ENCODE peak calls at places on chromosomes 5 and 9, in nine cellular contexts. One of them, this sample, is unnamed.

GRCh38 chr9:34988218-34989055 is 1.1 kb upstream of the DNAJB5 start:
- DNase-seq in SW 1271: no peak
- DNase-seq in mesothelial cell of epicardium: no peak
- DNase-seq in T-helper 1 cell: peak
- DNase-seq in activated T-cell treated with anti-CD3 and anti-CD28 coated beads for 4 hours: peak
- DNase-seq in mesendoderm: peak
- DNase-seq in activated CD4-positive, alpha-beta T cell treated with anti-CD3 and anti-CD28 coated beads, Interleukin-2, amount 50 U/mL, for 4 hours: peak
- DNase-seq in left lung: peak
- DNase-seq in progenitor cell of endocrine pancreas: no peak
- DNase-seq in this sample: no peak

GRCh38 chr9:35549466-35549865 is 55.6 kb upstream of the TESK1 start:
- DNase-seq in SW 1271: no peak
- DNase-seq in mesothelial cell of epicardium: no peak
- DNase-seq in T-helper 1 cell: no peak
- DNase-seq in activated T-cell treated with anti-CD3 and anti-CD28 coated beads for 4 hours: no peak
- DNase-seq in mesendoderm: no peak
- DNase-seq in activated CD4-positive, alpha-beta T cell treated with anti-CD3 and anti-CD28 coated beads, Interleukin-2, amount 50 U/mL, for 4 hours: no peak
- DNase-seq in left lung: no peak
- DNase-seq in progenitor cell of endocrine pancreas: no peak
- DNase-seq in this sample: no peak

GRCh38 chr9:92328225-92328624 is 2.5 kb downstream of the CENPP start:
- DNase-seq in SW 1271: no peak
- DNase-seq in mesothelial cell of epicardium: no peak
- DNase-seq in T-helper 1 cell: no peak
- DNase-seq in activated T-cell treated with anti-CD3 and anti-CD28 coated beads for 4 hours: no peak
- DNase-seq in mesendoderm: peak
- DNase-seq in activated CD4-positive, alpha-beta T cell treated with anti-CD3 and anti-CD28 coated beads, Interleukin-2, amount 50 U/mL, for 4 hours: no peak
- DNase-seq in left lung: no peak
- DNase-seq in progenitor cell of endocrine pancreas: no peak
- DNase-seq in this sample: peak

GRCh38 chr5:172789687-172790495 is 18.9 kb upstream of the DUSP1 start:
- DNase-seq in SW 1271: no peak
- DNase-seq in mesothelial cell of epicardium: no peak
- DNase-seq in T-helper 1 cell: no peak
- DNase-seq in activated T-cell treated with anti-CD3 and anti-CD28 coated beads for 4 hours: no peak
- DNase-seq in mesendoderm: no peak
- DNase-seq in activated CD4-positive, alpha-beta T cell treated with anti-CD3 and anti-CD28 coated beads, Interleukin-2, amount 50 U/mL, for 4 hours: no peak
- DNase-seq in left lung: peak
- DNase-seq in progenitor cell of endocrine pancreas: no peak
- DNase-seq in this sample: no peak

GRCh38 chr5:146745937-146746577 is 132.5 kb downstream of the PPP2R2B start:
- DNase-seq in SW 1271: no peak
- DNase-seq in mesothelial cell of epicardium: no peak
- DNase-seq in T-helper 1 cell: no peak
- DNase-seq in activated T-cell treated with anti-CD3 and anti-CD28 coated beads for 4 hours: no peak
- DNase-seq in mesendoderm: no peak
- DNase-seq in activated CD4-positive, alpha-beta T cell treated with anti-CD3 and anti-CD28 coated beads, Interleukin-2, amount 50 U/mL, for 4 hours: no peak
- DNase-seq in left lung: no peak
- DNase-seq in progenitor cell of endocrine pancreas: no peak
- DNase-seq in this sample: no peak

GRCh38 chr5:81749562-81750307 is 1.2 kb downstream of the SSBP2 start:
- DNase-seq in SW 1271: no peak
- DNase-seq in mesothelial cell of epicardium: peak
- DNase-seq in T-helper 1 cell: peak
- DNase-seq in activated T-cell treated with anti-CD3 and anti-CD28 coated beads for 4 hours: peak
- DNase-seq in mesendoderm: peak
- DNase-seq in activated CD4-positive, alpha-beta T cell treated with anti-CD3 and anti-CD28 coated beads, Interleukin-2, amount 50 U/mL, for 4 hours: peak
- DNase-seq in left lung: peak
- DNase-seq in progenitor cell of endocrine pancreas: peak
- DNase-seq in this sample: no peak

GRCh38 chr9:98848450-98849149 is 41.1 kb downstream of the GALNT12 start:
- DNase-seq in SW 1271: peak
- DNase-seq in mesothelial cell of epicardium: peak
- DNase-seq in T-helper 1 cell: peak
- DNase-seq in activated T-cell treated with anti-CD3 and anti-CD28 coated beads for 4 hours: peak
- DNase-seq in mesendoderm: peak
- DNase-seq in activated CD4-positive, alpha-beta T cell treated with anti-CD3 and anti-CD28 coated beads, Interleukin-2, amount 50 U/mL, for 4 hours: peak
- DNase-seq in left lung: peak
- DNase-seq in progenitor cell of endocrine pancreas: peak
- DNase-seq in this sample: peak

GRCh38 chr5:74529101-74529500 is 111.4 kb downstream of the ENC1 start:
- DNase-seq in SW 1271: no peak
- DNase-seq in mesothelial cell of epicardium: no peak
- DNase-seq in T-helper 1 cell: no peak
- DNase-seq in activated T-cell treated with anti-CD3 and anti-CD28 coated beads for 4 hours: no peak
- DNase-seq in mesendoderm: no peak
- DNase-seq in activated CD4-positive, alpha-beta T cell treated with anti-CD3 and anti-CD28 coated beads, Interleukin-2, amount 50 U/mL, for 4 hours: no peak
- DNase-seq in left lung: no peak
- DNase-seq in progenitor cell of endocrine pancreas: no peak
- DNase-seq in this sample: no peak

GRCh38 chr5:179273074-179273435 is 72.2 kb downstream of the ADAMTS2 start:
- DNase-seq in SW 1271: no peak
- DNase-seq in mesothelial cell of epicardium: no peak
- DNase-seq in T-helper 1 cell: no peak
- DNase-seq in activated T-cell treated with anti-CD3 and anti-CD28 coated beads for 4 hours: no peak
- DNase-seq in mesendoderm: no peak
- DNase-seq in activated CD4-positive, alpha-beta T cell treated with anti-CD3 and anti-CD28 coated beads, Interleukin-2, amount 50 U/mL, for 4 hours: no peak
- DNase-seq in left lung: peak
- DNase-seq in progenitor cell of endocrine pancreas: no peak
- DNase-seq in this sample: no peak

GRCh38 chr5:73783823-73784222 is 157.8 kb downstream of the ARHGEF28 start:
- DNase-seq in SW 1271: no peak
- DNase-seq in mesothelial cell of epicardium: no peak
- DNase-seq in T-helper 1 cell: no peak
- DNase-seq in activated T-cell treated with anti-CD3 and anti-CD28 coated beads for 4 hours: no peak
- DNase-seq in mesendoderm: no peak
- DNase-seq in activated CD4-positive, alpha-beta T cell treated with anti-CD3 and anti-CD28 coated beads, Interleukin-2, amount 50 U/mL, for 4 hours: no peak
- DNase-seq in left lung: no peak
- DNase-seq in progenitor cell of endocrine pancreas: no peak
- DNase-seq in this sample: peak

GRCh38 chr5:173420108-173420507 is 91.9 kb upstream of the STC2 start:
- DNase-seq in SW 1271: no peak
- DNase-seq in mesothelial cell of epicardium: no peak
- DNase-seq in T-helper 1 cell: no peak
- DNase-seq in activated T-cell treated with anti-CD3 and anti-CD28 coated beads for 4 hours: no peak
- DNase-seq in mesendoderm: no peak
- DNase-seq in activated CD4-positive, alpha-beta T cell treated with anti-CD3 and anti-CD28 coated beads, Interleukin-2, amount 50 U/mL, for 4 hours: no peak
- DNase-seq in left lung: no peak
- DNase-seq in progenitor cell of endocrine pancreas: no peak
- DNase-seq in this sample: no peak

GRCh38 chr9:77841739-77842386 is 189.7 kb downstream of the GNAQ start:
- DNase-seq in SW 1271: no peak
- DNase-seq in mesothelial cell of epicardium: no peak
- DNase-seq in T-helper 1 cell: no peak
- DNase-seq in activated T-cell treated with anti-CD3 and anti-CD28 coated beads for 4 hours: no peak
- DNase-seq in mesendoderm: no peak
- DNase-seq in activated CD4-positive, alpha-beta T cell treated with anti-CD3 and anti-CD28 coated beads, Interleukin-2, amount 50 U/mL, for 4 hours: no peak
- DNase-seq in left lung: no peak
- DNase-seq in progenitor cell of endocrine pancreas: no peak
- DNase-seq in this sample: no peak

GRCh38 chr9:133547116-133547515 is 12.6 kb downstream of the ADAMTSL2 start:
- DNase-seq in SW 1271: no peak
- DNase-seq in mesothelial cell of epicardium: no peak
- DNase-seq in T-helper 1 cell: no peak
- DNase-seq in activated T-cell treated with anti-CD3 and anti-CD28 coated beads for 4 hours: no peak
- DNase-seq in mesendoderm: no peak
- DNase-seq in activated CD4-positive, alpha-beta T cell treated with anti-CD3 and anti-CD28 coated beads, Interleukin-2, amount 50 U/mL, for 4 hours: no peak
- DNase-seq in left lung: no peak
- DNase-seq in progenitor cell of endocrine pancreas: no peak
- DNase-seq in this sample: no peak

GRCh38 chr5:107284822-107285510 is 385.8 kb downstream of the EFNA5 start:
- DNase-seq in SW 1271: no peak
- DNase-seq in mesothelial cell of epicardium: no peak
- DNase-seq in T-helper 1 cell: no peak
- DNase-seq in activated T-cell treated with anti-CD3 and anti-CD28 coated beads for 4 hours: no peak
- DNase-seq in mesendoderm: peak
- DNase-seq in activated CD4-positive, alpha-beta T cell treated with anti-CD3 and anti-CD28 coated beads, Interleukin-2, amount 50 U/mL, for 4 hours: no peak
- DNase-seq in left lung: no peak
- DNase-seq in progenitor cell of endocrine pancreas: no peak
- DNase-seq in this sample: no peak

GRCh38 chr9:123996731-123997421 is 14.7 kb upstream of the LHX2 start:
- DNase-seq in SW 1271: no peak
- DNase-seq in mesothelial cell of epicardium: no peak
- DNase-seq in T-helper 1 cell: no peak
- DNase-seq in activated T-cell treated with anti-CD3 and anti-CD28 coated beads for 4 hours: no peak
- DNase-seq in mesendoderm: peak
- DNase-seq in activated CD4-positive, alpha-beta T cell treated with anti-CD3 and anti-CD28 coated beads, Interleukin-2, amount 50 U/mL, for 4 hours: no peak
- DNase-seq in left lung: peak
- DNase-seq in progenitor cell of endocrine pancreas: no peak
- DNase-seq in this sample: no peak

GRCh38 chr5:69148981-69149675 is 17.8 kb upstream of the CCNB1 start:
- DNase-seq in SW 1271: no peak
- DNase-seq in mesothelial cell of epicardium: no peak
- DNase-seq in T-helper 1 cell: no peak
- DNase-seq in activated T-cell treated with anti-CD3 and anti-CD28 coated beads for 4 hours: no peak
- DNase-seq in mesendoderm: peak
- DNase-seq in activated CD4-positive, alpha-beta T cell treated with anti-CD3 and anti-CD28 coated beads, Interleukin-2, amount 50 U/mL, for 4 hours: no peak
- DNase-seq in left lung: no peak
- DNase-seq in progenitor cell of endocrine pancreas: no peak
- DNase-seq in this sample: no peak

GRCh38 chr5:171152382-171152781 is 156.7 kb upstream of the TLX3 start:
- DNase-seq in SW 1271: no peak
- DNase-seq in mesothelial cell of epicardium: no peak
- DNase-seq in T-helper 1 cell: no peak
- DNase-seq in activated T-cell treated with anti-CD3 and anti-CD28 coated beads for 4 hours: no peak
- DNase-seq in mesendoderm: peak
- DNase-seq in activated CD4-positive, alpha-beta T cell treated with anti-CD3 and anti-CD28 coated beads, Interleukin-2, amount 50 U/mL, for 4 hours: no peak
- DNase-seq in left lung: no peak
- DNase-seq in progenitor cell of endocrine pancreas: no peak
- DNase-seq in this sample: no peak

GRCh38 chr9:84513981-84514380 is 155.5 kb upstream of the NTRK2 start:
- DNase-seq in SW 1271: no peak
- DNase-seq in mesothelial cell of epicardium: no peak
- DNase-seq in T-helper 1 cell: no peak
- DNase-seq in activated T-cell treated with anti-CD3 and anti-CD28 coated beads for 4 hours: no peak
- DNase-seq in mesendoderm: no peak
- DNase-seq in activated CD4-positive, alpha-beta T cell treated with anti-CD3 and anti-CD28 coated beads, Interleukin-2, amount 50 U/mL, for 4 hours: no peak
- DNase-seq in left lung: no peak
- DNase-seq in progenitor cell of endocrine pancreas: no peak
- DNase-seq in this sample: no peak

GRCh38 chr9:116491219-116491618 is 195.9 kb upstream of the TRIM32 start:
- DNase-seq in SW 1271: no peak
- DNase-seq in mesothelial cell of epicardium: no peak
- DNase-seq in T-helper 1 cell: no peak
- DNase-seq in activated T-cell treated with anti-CD3 and anti-CD28 coated beads for 4 hours: no peak
- DNase-seq in mesendoderm: peak
- DNase-seq in activated CD4-positive, alpha-beta T cell treated with anti-CD3 and anti-CD28 coated beads, Interleukin-2, amount 50 U/mL, for 4 hours: no peak
- DNase-seq in left lung: no peak
- DNase-seq in progenitor cell of endocrine pancreas: no peak
- DNase-seq in this sample: no peak

GRCh38 chr5:80809451-80809850 is 150.7 kb upstream of the RASGRF2 start:
- DNase-seq in SW 1271: no peak
- DNase-seq in mesothelial cell of epicardium: no peak
- DNase-seq in T-helper 1 cell: no peak
- DNase-seq in activated T-cell treated with anti-CD3 and anti-CD28 coated beads for 4 hours: no peak
- DNase-seq in mesendoderm: no peak
- DNase-seq in activated CD4-positive, alpha-beta T cell treated with anti-CD3 and anti-CD28 coated beads, Interleukin-2, amount 50 U/mL, for 4 hours: no peak
- DNase-seq in left lung: no peak
- DNase-seq in progenitor cell of endocrine pancreas: no peak
- DNase-seq in this sample: no peak

GRCh38 chr5:138911441-138911840 is 36.3 kb upstream of the LRRTM2 start:
- DNase-seq in SW 1271: no peak
- DNase-seq in mesothelial cell of epicardium: no peak
- DNase-seq in T-helper 1 cell: no peak
- DNase-seq in activated T-cell treated with anti-CD3 and anti-CD28 coated beads for 4 hours: no peak
- DNase-seq in mesendoderm: no peak
- DNase-seq in activated CD4-positive, alpha-beta T cell treated with anti-CD3 and anti-CD28 coated beads, Interleukin-2, amount 50 U/mL, for 4 hours: no peak
- DNase-seq in left lung: no peak
- DNase-seq in progenitor cell of endocrine pancreas: no peak
- DNase-seq in this sample: peak

GRCh38 chr9:128899566-128900322 is 17.8 kb downstream of the LRRC8A start:
- DNase-seq in SW 1271: no peak
- DNase-seq in mesothelial cell of epicardium: no peak
- DNase-seq in T-helper 1 cell: no peak
- DNase-seq in activated T-cell treated with anti-CD3 and anti-CD28 coated beads for 4 hours: no peak
- DNase-seq in mesendoderm: no peak
- DNase-seq in activated CD4-positive, alpha-beta T cell treated with anti-CD3 and anti-CD28 coated beads, Interleukin-2, amount 50 U/mL, for 4 hours: no peak
- DNase-seq in left lung: no peak
- DNase-seq in progenitor cell of endocrine pancreas: no peak
- DNase-seq in this sample: no peak

GRCh38 chr9:9764821-9765220 is 848.0 kb downstream of the PTPRD start:
- DNase-seq in SW 1271: no peak
- DNase-seq in mesothelial cell of epicardium: no peak
- DNase-seq in T-helper 1 cell: no peak
- DNase-seq in activated T-cell treated with anti-CD3 and anti-CD28 coated beads for 4 hours: no peak
- DNase-seq in mesendoderm: no peak
- DNase-seq in activated CD4-positive, alpha-beta T cell treated with anti-CD3 and anti-CD28 coated beads, Interleukin-2, amount 50 U/mL, for 4 hours: no peak
- DNase-seq in left lung: no peak
- DNase-seq in progenitor cell of endocrine pancreas: no peak
- DNase-seq in this sample: no peak

GRCh38 chr5:130135506-130135905 is 231.2 kb downstream of the CHSY3 start:
- DNase-seq in SW 1271: no peak
- DNase-seq in mesothelial cell of epicardium: no peak
- DNase-seq in T-helper 1 cell: no peak
- DNase-seq in activated T-cell treated with anti-CD3 and anti-CD28 coated beads for 4 hours: no peak
- DNase-seq in mesendoderm: no peak
- DNase-seq in activated CD4-positive, alpha-beta T cell treated with anti-CD3 and anti-CD28 coated beads, Interleukin-2, amount 50 U/mL, for 4 hours: no peak
- DNase-seq in left lung: no peak
- DNase-seq in progenitor cell of endocrine pancreas: no peak
- DNase-seq in this sample: no peak

GRCh38 chr9:123722378-123722777 is 207.5 kb downstream of the DENND1A start:
- DNase-seq in SW 1271: no peak
- DNase-seq in mesothelial cell of epicardium: no peak
- DNase-seq in T-helper 1 cell: no peak
- DNase-seq in activated T-cell treated with anti-CD3 and anti-CD28 coated beads for 4 hours: no peak
- DNase-seq in mesendoderm: no peak
- DNase-seq in activated CD4-positive, alpha-beta T cell treated with anti-CD3 and anti-CD28 coated beads, Interleukin-2, amount 50 U/mL, for 4 hours: no peak
- DNase-seq in left lung: no peak
- DNase-seq in progenitor cell of endocrine pancreas: no peak
- DNase-seq in this sample: no peak